ENCODE peak calls at places on chromosome 17, in four cellular contexts. H, G, J and X are unnamed samples.

GRCh38 chr17:6204203-6204722 is 134.1 kb downstream of the WSCD1 start:
- DNase-seq in J (no peak), G (no peak), H (no peak), X (no peak)

GRCh38 chr17:45006927-45007461 is 38.9 kb upstream of the C1QL1 start:
- DNase-seq in G (no peak), J (no peak), H (no peak), X (no peak)

GRCh38 chr17:57295526-57296023 is 39.3 kb downstream of the MSI2 start:
- DNase-seq in J (no peak), G (no peak), H (peak; percentile 41), X (no peak)

GRCh38 chr17:64403881-64404460 is 13.3 kb upstream of the PECAM1 start:
- DNase-seq in G (no peak), H (no peak), J (no peak), X (no peak)

GRCh38 chr17:74437702-74438101 is 5.8 kb downstream of the GPRC5C start:
- DNase-seq in H (no peak), G (no peak), J (no peak), X (no peak)

GRCh38 chr17:75476274-75476673 is 19.8 kb downstream of the TMEM94 start:
- DNase-seq in H (no peak), J (no peak), G (peak; percentile 44), X (peak; percentile 41)

GRCh38 chr17:75345514-75346167 is 56.4 kb upstream of the SLC25A19 start:
- DNase-seq in G (no peak), J (no peak), H (no peak), X (no peak)

GRCh38 chr17:82103588-82104451 is 5.8 kb upstream of the FASN start:
- DNase-seq in G (peak; percentile 43), H (no peak), J (no peak), X (peak; percentile 69)

GRCh38 chr17:27846042-27846655 is 45.8 kb upstream of the NOS2 start:
- DNase-seq in J (peak; percentile 2), H (no peak), G (no peak), X (no peak)

GRCh38 chr17:65389956-65390355 is 171.5 kb downstream of the AXIN2 start:
- DNase-seq in H (peak; percentile 7), G (peak; percentile 88), J (no peak), X (no peak)

GRCh38 chr17:45311406-45311761 is 5.4 kb downstream of the MAP3K14 start:
- DNase-seq in H (no peak), G (no peak), J (no peak), X (no peak)

GRCh38 chr17:75763613-75764416 is 1.2 kb downstream of the GALK1 start:
- DNase-seq in H (no peak), G (no peak), J (no peak), X (no peak)

GRCh38 chr17:75250009-75250471 is 11.4 kb downstream of the GGA3 start:
- DNase-seq in J (peak; percentile 59), H (no peak), G (peak; percentile 64), X (no peak)

GRCh38 chr17:14156689-14157088 is 80.0 kb downstream of the CDRT15 start:
- DNase-seq in G (no peak), H (no peak), J (no peak), X (no peak)

GRCh38 chr17:44200478-44201155 is 933 bp upstream of the ATXN7L3 start:
- DNase-seq in G (no peak), J (no peak), H (no peak), X (no peak)

GRCh38 chr17:144936-145670 is 7.7 kb downstream of the SCGB1C2 start:
- DNase-seq in G (no peak), J (no peak), H (no peak), X (peak; percentile 9)

GRCh38 chr17:74943808-74944522 is 8.3 kb downstream of the OTOP3 start:
- DNase-seq in J (no peak), G (peak; percentile 14), H (no peak), X (no peak)

GRCh38 chr17:17363638-17364337 is 60.6 kb downstream of the NT5M start:
- DNase-seq in G (no peak), H (no peak), J (no peak), X (peak; percentile 4)

GRCh38 chr17:64615025-64615677 is 47.0 kb downstream of the SMURF2 start:
- DNase-seq in G (peak; percentile 50), J (no peak), H (no peak), X (no peak)